ENCODE peak calls at places on chromosomes 1 and 21, in eight cellular contexts. M, F, R, V, T, L, D and B are unnamed samples.

GRCh38 chr1:53337499-53337898 is 9.6 kb upstream of the LRP8 start:
- DNase-seq in L (no peak), F (no peak), V (no peak), T (no peak), D (no peak), M (no peak), R (no peak), B (no peak)

GRCh38 chr1:223189903-223190724 is 47.1 kb upstream of the TLR5 start:
- DNase-seq in D (no peak), T (peak), L (peak), M (peak), R (no peak), F (no peak), V (peak), B (peak)

GRCh38 chr1:67629370-67630075 is 55.5 kb upstream of the GADD45A start:
- DNase-seq in L (no peak), D (no peak), F (no peak), M (peak), R (no peak), T (peak), V (no peak), B (no peak)

GRCh38 chr1:203085528-203086406 is at the start of gene MYOG:
- DNase-seq in R (no peak), M (no peak), L (no peak), T (no peak), V (no peak), D (peak), F (no peak), B (peak)

GRCh38 chr1:13952985-13953384 is 253.0 kb downstream of the PRDM2 start:
- DNase-seq in L (no peak), V (no peak), T (no peak), F (no peak), R (no peak), D (no peak), M (no peak), B (no peak)

GRCh38 chr1:212699839-212700596 is at the start of gene BATF3:
- DNase-seq in T (peak), D (peak), M (no peak), V (peak), L (peak), R (peak), F (peak), B (peak)

GRCh38 chr1:47444578-47445465 is 7.0 kb downstream of the FOXD2 start:
- DNase-seq in M (peak), T (peak), F (no peak), L (peak), R (no peak), D (no peak), V (peak), B (no peak)

GRCh38 chr1:27070390-27071048 is 57.9 kb upstream of the TENT5B start:
- DNase-seq in L (no peak), F (peak), M (no peak), R (no peak), D (peak), T (peak), V (no peak), B (no peak)

GRCh38 chr1:117313555-117313954 is 53.7 kb upstream of the MAN1A2 start:
- DNase-seq in V (no peak), T (no peak), F (no peak), R (no peak), M (no peak), L (no peak), D (no peak), B (no peak)

GRCh38 chr1:176843352-176844297 is 320.9 kb downstream of the ASTN1 start:
- DNase-seq in F (peak), R (peak), L (no peak), M (peak), D (peak), T (peak), V (peak), B (no peak)

GRCh38 chr1:156807627-156808026 is 9.0 kb downstream of the SH2D2A start:
- DNase-seq in F (no peak), M (no peak), D (no peak), V (no peak), T (no peak), R (no peak), L (peak), B (no peak)

GRCh38 chr1:201127755-201128455 is 921 bp upstream of the ASCL5 start:
- DNase-seq in R (no peak), T (peak), V (peak), M (peak), D (no peak), L (no peak), F (no peak), B (peak)

GRCh38 chr1:205240569-205240968 is 12.8 kb downstream of the TMCC2 start:
- DNase-seq in T (no peak), M (no peak), R (no peak), D (no peak), F (no peak), V (no peak), L (no peak), B (no peak)

GRCh38 chr21:40070871-40071270 is 203.6 kb downstream of the PCP4 start:
- DNase-seq in L (no peak), R (no peak), D (no peak), V (no peak), M (no peak), F (no peak), T (peak), B (no peak)

GRCh38 chr1:29380532-29380931 is 144.2 kb downstream of the PTPRU start:
- DNase-seq in M (peak), F (no peak), D (no peak), R (peak), L (no peak), V (peak), T (no peak), B (no peak)

GRCh38 chr1:201463071-201463552 is 5.9 kb downstream of the PHLDA3 start:
- DNase-seq in R (no peak), V (no peak), D (no peak), L (no peak), T (peak), F (no peak), M (no peak), B (peak)

GRCh38 chr1:109802136-109802900 is 38.6 kb upstream of the EPS8L3 start:
- DNase-seq in D (no peak), T (no peak), L (peak), F (no peak), R (no peak), V (no peak), M (no peak), B (peak)

GRCh38 chr1:147598631-147599361 is 57.5 kb downstream of the BCL9 start:
- DNase-seq in D (peak), L (peak), R (peak), T (peak), F (no peak), V (no peak), M (no peak), B (peak)

GRCh38 chr21:40830836-40831235 is 16.1 kb downstream of the DSCAM start:
- DNase-seq in M (no peak), L (no peak), V (no peak), R (no peak), F (no peak), D (no peak), T (no peak), B (no peak)

GRCh38 chr1:43979528-43980254 is 681 bp downstream of the B4GALT2 start:
- DNase-seq in F (peak), T (peak), V (peak), R (peak), M (peak), L (peak), D (no peak), B (peak)

GRCh38 chr1:172485626-172486025 is 41.8 kb upstream of the PIGC start:
- DNase-seq in M (no peak), V (no peak), F (no peak), L (no peak), R (no peak), T (no peak), D (no peak), B (no peak)

GRCh38 chr1:78275456-78275855 is 215.3 kb upstream of the PTGFR start:
- DNase-seq in M (no peak), F (no peak), T (peak), L (no peak), D (no peak), V (no peak), R (no peak), B (no peak)

GRCh38 chr1:121558514-121558913 is 373.7 kb downstream of the SRGAP2C start:
- DNase-seq in R (no peak), D (no peak), L (no peak), F (no peak), V (peak), T (peak), M (peak), B (peak)